ENCODE peak calls at places on chromosome 20, in seven cellular contexts. C, Q, D, O, E, R and V are unnamed samples.

GRCh38 chr20:6704132-6704861 is 63.2 kb upstream of the BMP2 start:
- DNase-seq in C (no peak), Q (peak; percentile 82), D (no peak), O (no peak), E (peak; percentile 84), R (peak; percentile 85), V (peak; percentile 71)

GRCh38 chr20:50338479-50339195 is 148.0 kb downstream of the CEBPB start:
- DNase-seq in C (peak; percentile 64), Q (no peak), D (no peak), O (peak; percentile 54), E (no peak), R (peak; percentile 49), V (no peak)

GRCh38 chr20:53652090-53652858 is 58.6 kb upstream of the ZNF217 start:
- DNase-seq in C (peak; percentile 59), Q (no peak), D (no peak), O (no peak), E (peak; percentile 44), R (peak; percentile 97), V (peak; percentile 84)

GRCh38 chr20:47320990-47321805 is 35.3 kb downstream of the ZMYND8 start:
- DNase-seq in C (no peak), Q (peak; percentile 51), D (no peak), O (no peak), E (peak; percentile 66), R (peak; percentile 99), V (peak; percentile 86)

GRCh38 chr20:52219441-52219840 is 27.9 kb upstream of the ZFP64 start:
- DNase-seq in C (no peak), Q (no peak), D (no peak), O (no peak), E (no peak), R (peak; percentile 37), V (peak; percentile 13)

GRCh38 chr20:7926767-7927166 is 13.5 kb downstream of the HAO1 start:
- DNase-seq in C (peak; percentile 3), Q (no peak), D (no peak), O (no peak), E (no peak), R (peak; percentile 23), V (no peak)

GRCh38 chr20:43011491-43011890 is 178.2 kb downstream of the PTPRT start:
- DNase-seq in C (no peak), Q (no peak), D (no peak), O (no peak), E (no peak), R (no peak), V (no peak)

GRCh38 chr20:63884506-63885263 is 10.2 kb upstream of the DNAJC5 start:
- DNase-seq in C (no peak), Q (no peak), D (no peak), O (no peak), E (peak; percentile 93), R (no peak), V (no peak)

GRCh38 chr20:22106308-22106938 is 401.0 kb downstream of the PAX1 start:
- DNase-seq in C (peak; percentile 1), Q (peak; percentile 4), D (no peak), O (no peak), E (no peak), R (peak; percentile 61), V (peak; percentile 27)

GRCh38 chr20:56860413-56860812 is 231.3 kb downstream of the TFAP2C start:
- DNase-seq in C (no peak), Q (no peak), D (no peak), O (no peak), E (no peak), R (no peak), V (no peak)

GRCh38 chr20:44861547-44862006 is 23.9 kb upstream of the YWHAB start:
- DNase-seq in C (peak; percentile 13), Q (peak; percentile 43), D (peak; percentile 48), O (no peak), E (no peak), R (no peak), V (no peak)

GRCh38 chr20:48819813-48820648 is 7.8 kb downstream of the PREX1 start:
- DNase-seq in C (no peak), Q (no peak), D (no peak), O (no peak), E (no peak), R (no peak), V (no peak)

GRCh38 chr20:11001767-11002540 is 328.2 kb upstream of the JAG1 start:
- DNase-seq in C (no peak), Q (no peak), D (peak; percentile 92), O (no peak), E (no peak), R (peak; percentile 74), V (no peak)

GRCh38 chr20:22526512-22527012 is 57.8 kb downstream of the FOXA2 start:
- DNase-seq in C (no peak), Q (no peak), D (no peak), O (no peak), E (no peak), R (no peak), V (no peak)

GRCh38 chr20:57680934-57681914 is 28.6 kb downstream of the PMEPA1 start:
- DNase-seq in C (no peak), Q (no peak), D (no peak), O (peak; percentile 58), E (no peak), R (no peak), V (no peak)

GRCh38 chr20:11755071-11755881 is 162.4 kb upstream of the BTBD3 start:
- DNase-seq in C (no peak), Q (no peak), D (no peak), O (no peak), E (no peak), R (no peak), V (no peak)

GRCh38 chr20:62358728-62359490 is 8.2 kb downstream of the LAMA5 start:
- DNase-seq in C (peak; percentile 88), Q (no peak), D (no peak), O (no peak), E (no peak), R (no peak), V (no peak)
- H3K27ac ChIP-seq in C (peak overlapping the region; percentile 92), Q (peak overlapping the region; percentile 80), D (peak overlapping the region; percentile 61), O (peak overlapping the region; percentile 64), E (peak overlapping the region; percentile 65), R (no peak overlapping the region), V (no peak overlapping the region)

DNA sequence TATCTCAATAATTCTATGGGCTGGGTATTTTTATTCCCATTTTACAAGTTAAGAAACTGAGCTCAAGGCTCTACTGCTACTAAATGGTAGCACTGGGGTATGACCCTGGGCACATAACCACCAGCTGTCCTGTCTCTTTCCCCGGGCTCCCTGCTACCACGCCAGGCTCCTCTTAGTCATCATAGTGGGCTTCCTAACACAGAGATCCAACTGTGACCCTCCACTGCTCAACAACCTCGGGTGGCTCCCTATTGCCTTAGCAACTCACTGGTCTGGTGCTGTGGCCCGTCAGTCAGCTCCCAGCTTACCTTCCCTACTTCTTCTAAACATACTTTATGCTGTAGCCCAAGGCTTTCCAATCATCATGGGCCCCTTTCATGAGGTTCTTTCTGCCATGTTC is 4.5 kb downstream of the KIAA1755 start:
- DNase-seq in C (no peak), Q (no peak), D (no peak), O (no peak), E (no peak), R (no peak), V (no peak)
- H3K4me3 ChIP-seq in C (no peak overlapping the region), Q (no peak overlapping the region), D (no peak overlapping the region), O (no peak overlapping the region), E (no peak overlapping the region), R (no peak overlapping the region), V (no peak overlapping the region)

GRCh38 chr20:16518068-16518783 is 55.0 kb downstream of the KIF16B start:
- DNase-seq in C (peak; percentile 45), Q (peak; percentile 53), D (no peak), O (no peak), E (no peak), R (peak; percentile 60), V (peak; percentile 75)

GRCh38 chr20:16518784-16519084 is 54.5 kb downstream of the KIF16B start:
- DNase-seq in C (no peak), Q (no peak), D (no peak), O (no peak), E (no peak), R (no peak), V (no peak)

DNA sequence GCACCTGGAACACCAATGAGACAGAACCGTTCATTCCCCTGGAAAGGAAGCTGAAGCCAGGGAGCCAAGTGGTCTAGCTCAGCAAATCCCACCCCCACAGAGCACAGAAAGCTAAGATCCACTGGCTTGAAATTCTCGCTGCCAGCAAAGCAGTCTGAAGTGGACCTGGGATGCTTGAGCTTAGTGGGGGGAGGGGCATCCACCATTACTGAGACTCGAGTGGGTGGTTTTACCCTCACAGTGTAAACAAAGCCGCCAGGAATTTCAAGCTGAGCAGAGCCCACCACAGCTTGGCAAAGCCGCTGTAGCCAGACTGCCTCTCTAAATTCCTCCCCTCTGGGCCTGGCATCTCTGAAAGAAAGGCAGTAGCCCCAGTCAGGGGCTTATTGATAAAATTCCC is 53.1 kb downstream of the KIF16B start:
- DNase-seq in C (no peak), Q (no peak), D (no peak), O (no peak), E (no peak), R (no peak), V (no peak)
- H3K27ac ChIP-seq in C (no peak overlapping the region), Q (no peak overlapping the region), D (no peak overlapping the region), O (no peak overlapping the region), E (no peak overlapping the region), R (no peak overlapping the region), V (no peak overlapping the region)

GRCh38 chr20:1287787-1288569 is 21.9 kb downstream of the SNPH start:
- DNase-seq in C (no peak), Q (no peak), D (no peak), O (no peak), E (no peak), R (no peak), V (no peak)
- H3K4me3 ChIP-seq in C (no peak overlapping the region), Q (no peak overlapping the region), D (no peak overlapping the region), O (peak overlapping the region; percentile 14), E (no peak overlapping the region), R (no peak overlapping the region), V (no peak overlapping the region)

GRCh38 chr20:34085544-34086040 is 26.5 kb downstream of the EIF2S2 start:
- DNase-seq in C (peak; percentile 93), Q (no peak), D (no peak), O (no peak), E (no peak), R (no peak), V (no peak)
- H3K27ac ChIP-seq in C (peak overlapping the region; percentile 62), Q (no peak overlapping the region), D (no peak overlapping the region), O (no peak overlapping the region), E (no peak overlapping the region), R (no peak overlapping the region), V (no peak overlapping the region)

DNA sequence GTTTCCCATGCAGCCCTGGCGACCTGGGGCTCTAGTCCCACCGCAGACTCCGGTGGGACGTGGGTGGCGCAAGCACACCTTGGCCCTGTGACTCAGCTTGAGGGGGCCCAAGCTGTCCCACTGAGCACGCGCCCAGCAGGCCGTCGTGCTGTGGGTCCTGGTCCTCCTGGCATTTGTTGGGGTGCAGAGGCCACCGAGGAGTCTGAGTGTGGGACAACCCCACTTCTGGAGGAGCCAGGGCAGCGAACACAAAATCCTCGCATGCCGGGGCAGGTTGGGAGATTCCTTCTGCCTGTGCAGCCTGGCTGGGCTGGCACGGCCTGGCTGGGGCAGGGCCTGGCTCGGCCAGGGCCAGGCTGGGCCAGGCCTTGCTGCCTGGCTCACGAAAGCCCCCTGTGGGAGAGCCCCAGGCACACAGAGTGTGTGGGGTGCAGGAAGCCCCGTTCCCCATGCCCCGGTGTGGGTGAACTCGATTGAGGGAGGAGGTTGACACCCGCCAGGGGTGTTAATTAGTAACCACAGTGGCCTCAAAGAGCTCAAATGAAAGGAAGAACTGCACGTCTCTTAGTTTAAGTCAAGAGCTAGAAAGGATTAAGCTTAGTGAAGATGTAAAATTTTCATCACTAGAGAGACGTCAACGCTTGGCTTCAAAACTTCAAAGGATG is 1808.5 kb upstream of the DEFB115 start:
- DNase-seq in C (no peak), Q (no peak), D (no peak), O (no peak), E (no peak), R (no peak), V (no peak)
- H3K4me3 ChIP-seq in C (no peak overlapping the region), Q (no peak overlapping the region), D (no peak overlapping the region), O (no peak overlapping the region), E (no peak overlapping the region), R (no peak overlapping the region), V (no peak overlapping the region)